ENCODE peak calls at places on chromosome 13, in seven cellular contexts. Q, D, B, A, P, R and T are unnamed samples.

GRCh38 chr13:99640260-99640659 is 139.0 kb downstream of the TM9SF2 start:
- DNase-seq in Q (no peak), D (no peak), B (no peak), A (no peak), P (no peak), R (no peak), T (no peak)

GRCh38 chr13:20391597-20392452 is 133.8 kb downstream of the CRYL1 start:
- DNase-seq in Q (no peak), D (no peak), B (no peak), A (no peak), P (no peak), R (no peak), T (peak; percentile 8)

GRCh38 chr13:94987869-94988268 is 275.5 kb upstream of the SOX21 start:
- DNase-seq in Q (no peak), D (no peak), B (no peak), A (no peak), P (no peak), R (no peak), T (no peak)

GRCh38 chr13:41788552-41788951 is 172.4 kb downstream of the VWA8 start:
- DNase-seq in Q (no peak), D (no peak), B (no peak), A (no peak), P (no peak), R (no peak), T (no peak)

GRCh38 chr13:30673669-30674521 is 56.2 kb downstream of the USPL1 start:
- DNase-seq in Q (peak; percentile 93), D (peak; percentile 78), B (peak; percentile 91), A (peak; percentile 91), P (peak; percentile 95), R (peak; percentile 94), T (peak; percentile 91)

GRCh38 chr13:72304121-72304745 is 423.2 kb downstream of the MZT1 start:
- DNase-seq in Q (no peak), D (no peak), B (no peak), A (no peak), P (no peak), R (no peak), T (no peak)

GRCh38 chr13:51152713-51153112 is 41.6 kb upstream of the C13orf42 start:
- DNase-seq in Q (no peak), D (no peak), B (no peak), A (no peak), P (no peak), R (no peak), T (no peak)

GRCh38 chr13:57992416-57992815 is 360.9 kb downstream of the PCDH17 start:
- DNase-seq in Q (no peak), D (no peak), B (no peak), A (no peak), P (no peak), R (no peak), T (no peak)

GRCh38 chr13:44326961-44327360 is 46.7 kb upstream of the SERP2 start:
- DNase-seq in Q (no peak), D (no peak), B (no peak), A (no peak), P (no peak), R (no peak), T (no peak)

GRCh38 chr13:36530050-36530789 is 97.9 kb downstream of the CCNA1 start:
- DNase-seq in Q (no peak), D (no peak), B (no peak), A (no peak), P (no peak), R (no peak), T (no peak)

GRCh38 chr13:114089341-114089740 is 43.1 kb downstream of the RASA3 start:
- DNase-seq in Q (no peak), D (no peak), B (no peak), A (no peak), P (no peak), R (no peak), T (no peak)

GRCh38 chr13:73133536-73133935 is 74.7 kb downstream of the KLF5 start:
- DNase-seq in Q (no peak), D (no peak), B (no peak), A (no peak), P (peak; percentile 18), R (no peak), T (no peak)

GRCh38 chr13:108779308-108779707 is 149.9 kb downstream of the MYO16 start:
- DNase-seq in Q (no peak), D (no peak), B (no peak), A (no peak), P (no peak), R (no peak), T (no peak)

GRCh38 chr13:21008026-21008425 is 53.4 kb downstream of the LATS2 start:
- DNase-seq in Q (no peak), D (no peak), B (no peak), A (no peak), P (no peak), R (no peak), T (no peak)

GRCh38 chr13:33251131-33251629 is 34.4 kb downstream of the STARD13 start:
- DNase-seq in Q (no peak), D (no peak), B (no peak), A (no peak), P (peak; percentile 83), R (peak; percentile 40), T (no peak)

GRCh38 chr13:47139519-47139918 is 242.7 kb upstream of the HTR2A start:
- DNase-seq in Q (no peak), D (no peak), B (no peak), A (no peak), P (no peak), R (no peak), T (no peak)

GRCh38 chr13:96632536-96633320 is 361.5 kb downstream of the OXGR1 start:
- DNase-seq in Q (no peak), D (no peak), B (no peak), A (no peak), P (no peak), R (no peak), T (no peak)